ENCODE peak calls at places on chromosomes 7 and 10, in ten cellular contexts. H, X, T, I, Y, N, G, W, M and A are unnamed samples. For H3K4me1, the result is how much of the 10 kb centered on the place peaks cover.

GRCh38 chr7:99728615-99729014 is 6.4 kb downstream of the CYP3A7 start:
- DNase-seq in H (no peak), N (no peak), W (no peak), G (no peak), T (no peak), Y (no peak), M (no peak), X (no peak), I (no peak), A (no peak)

GRCh38 chr10:50991496-50992355 is 82.6 kb upstream of the PRKG1 start:
- DNase-seq in M (no peak), G (no peak), T (peak), I (peak), H (no peak), X (no peak), Y (no peak), W (no peak), N (no peak), A (peak)

GRCh38 chr7:71015260-71015900 is 116.6 kb upstream of the GALNT17 start:
- DNase-seq in H (no peak), M (no peak), G (no peak), W (no peak), N (no peak), X (no peak), Y (no peak), I (peak), T (peak), A (peak)

GRCh38 chr7:130844811-130845580 is 111.0 kb upstream of the KLF14 start:
- DNase-seq in I (no peak), H (no peak), G (no peak), W (no peak), T (no peak), Y (no peak), X (peak), N (no peak), M (no peak), A (no peak)

GRCh38 chr10:102669206-102670064 is 25.2 kb downstream of the TRIM8 start:
- DNase-seq in N (no peak), G (peak), H (no peak), I (peak), X (peak), M (no peak), W (peak), T (no peak), Y (no peak), A (peak)

GRCh38 chr10:61314273-61314672 is 138.9 kb downstream of the TMEM26 start:
- DNase-seq in T (no peak), I (no peak), M (no peak), N (no peak), Y (no peak), X (no peak), G (no peak), W (no peak), H (no peak), A (no peak)

GRCh38 chr10:119500796-119501195 is 41.7 kb downstream of the RGS10 start:
- DNase-seq in H (no peak), I (no peak), X (no peak), M (no peak), W (no peak), N (no peak), T (no peak), Y (no peak), G (no peak), A (no peak)

GRCh38 chr7:27579565-27579964 is 83.1 kb downstream of the HIBADH start:
- DNase-seq in G (no peak), I (no peak), H (no peak), Y (no peak), T (no peak), X (no peak), N (no peak), W (no peak), M (no peak), A (no peak)

GRCh38 chr7:151485006-151485732 is 34.5 kb downstream of the RHEB start:
- DNase-seq in N (no peak), Y (no peak), X (no peak), H (no peak), G (no peak), M (no peak), T (no peak), I (no peak), W (peak), A (no peak)

GRCh38 chr7:128932862-128933821 is 4.6 kb upstream of the IRF5 start:
- DNase-seq in W (no peak), I (peak), T (no peak), H (peak), N (no peak), X (no peak), G (no peak), Y (no peak), M (peak), A (peak)

GRCh38 chr7:140479739-140480084 is 407 bp upstream of the MKRN1 start:
- DNase-seq in T (no peak), X (no peak), Y (no peak), G (no peak), I (no peak), M (no peak), W (no peak), N (no peak), H (no peak), A (no peak)

GRCh38 chr7:103299660-103300059 is 2.4 kb downstream of the PMPCB start:
- DNase-seq in W (peak), Y (no peak), I (no peak), N (no peak), M (no peak), H (no peak), G (no peak), T (no peak), X (no peak), A (no peak)

DNA sequence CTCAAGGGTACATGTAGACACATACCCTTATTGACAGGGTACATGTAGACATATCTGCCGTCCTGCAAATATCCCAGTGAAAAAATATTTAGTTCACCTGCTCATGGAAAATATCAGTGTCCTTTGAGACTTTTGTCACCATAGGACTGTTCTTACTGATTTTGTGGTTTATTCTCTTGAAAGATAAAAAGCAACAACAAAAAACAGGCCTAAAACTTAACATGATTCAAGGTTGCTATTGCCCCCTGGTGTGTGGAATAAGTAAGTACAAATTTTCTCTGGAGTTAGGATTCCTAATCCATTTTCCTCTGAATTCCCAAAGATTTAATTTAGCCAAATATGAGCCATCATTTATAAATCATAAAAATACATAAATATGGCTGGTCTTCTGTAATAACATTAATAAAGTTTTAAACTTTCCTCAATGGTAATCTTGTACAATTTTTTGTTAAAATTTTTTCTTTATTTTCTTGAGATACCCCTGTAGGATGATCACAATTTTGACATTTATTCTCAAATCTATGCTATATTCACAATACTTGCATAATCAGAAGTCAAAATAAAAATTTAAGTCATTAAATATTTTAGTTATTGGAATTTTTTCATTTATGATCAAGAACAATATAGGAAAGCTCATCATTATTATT is 741.4 kb upstream of the POT1 start:
- DNase-seq in T (no peak), I (no peak), M (no peak), Y (no peak), X (no peak), G (no peak), N (no peak), W (peak), H (no peak), A (no peak)
- TF ChIP-seq EP300 in T (no peak), I (no peak), M (no peak), Y (no peak), X (no peak), G (no peak), N (no peak), W (no peak), H (no peak), A (no peak)

DNA sequence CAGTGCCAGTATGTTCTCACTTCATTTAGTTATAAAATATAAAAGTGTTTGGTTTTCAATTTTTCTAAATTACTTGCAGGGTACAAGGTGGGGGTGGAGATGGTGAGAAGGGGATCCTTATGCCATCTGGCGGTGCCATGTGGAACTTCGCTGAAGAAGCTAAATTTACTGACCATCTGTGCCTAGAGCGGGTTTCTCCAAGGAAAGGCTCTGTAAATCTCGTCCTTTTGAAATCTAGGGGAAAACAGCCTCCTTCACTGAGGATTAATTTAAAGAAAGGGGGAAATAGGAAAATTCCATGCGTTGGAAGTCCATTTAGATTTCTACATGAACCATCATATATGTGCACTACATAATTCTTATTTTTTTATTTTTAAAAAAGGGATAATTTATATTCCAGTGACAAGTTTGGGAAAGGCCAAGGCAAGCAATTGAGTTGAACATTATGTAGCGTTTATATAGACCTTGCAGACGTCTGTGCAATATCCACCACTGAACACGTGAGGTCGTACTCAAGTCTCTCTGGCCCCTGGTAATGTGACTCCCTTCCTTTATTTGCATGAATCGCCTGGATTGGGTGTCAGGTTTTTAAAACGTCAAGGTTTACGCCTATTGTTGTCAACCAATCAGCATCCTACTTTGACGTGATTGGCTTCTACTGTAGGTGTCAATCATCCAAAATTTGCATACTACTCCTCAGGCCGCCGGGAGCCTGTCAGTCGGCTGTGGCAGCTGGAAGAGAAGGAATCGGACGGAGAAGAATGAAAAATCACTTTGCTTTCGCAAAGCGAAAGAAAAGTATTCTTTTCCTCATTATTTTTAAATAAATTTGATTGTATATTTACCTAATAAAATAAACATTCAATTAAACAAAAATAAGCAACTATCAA is 297.1 kb upstream of the NFE2L3 start:
- DNase-seq in T (no peak), N (peak), X (peak), I (peak), W (peak), M (no peak), Y (peak), H (peak), G (no peak), A (peak)
- H3K4me1 ChIP-seq in T (under half), N (under half), X (under half), I (half or more), W (under half), M (under half), Y (under half), H (half or more), G (under half), A (half or more)

GRCh38 chr7:93964813-93965212 is 39.3 kb downstream of the BET1 start:
- DNase-seq in M (no peak), H (no peak), T (no peak), W (no peak), I (no peak), X (no peak), Y (no peak), N (no peak), G (no peak), A (no peak)
- TF ChIP-seq EP300 in M (no peak), H (no peak), T (no peak), W (no peak), I (no peak), X (no peak), Y (no peak), N (no peak), G (no peak), A (no peak)

DNA sequence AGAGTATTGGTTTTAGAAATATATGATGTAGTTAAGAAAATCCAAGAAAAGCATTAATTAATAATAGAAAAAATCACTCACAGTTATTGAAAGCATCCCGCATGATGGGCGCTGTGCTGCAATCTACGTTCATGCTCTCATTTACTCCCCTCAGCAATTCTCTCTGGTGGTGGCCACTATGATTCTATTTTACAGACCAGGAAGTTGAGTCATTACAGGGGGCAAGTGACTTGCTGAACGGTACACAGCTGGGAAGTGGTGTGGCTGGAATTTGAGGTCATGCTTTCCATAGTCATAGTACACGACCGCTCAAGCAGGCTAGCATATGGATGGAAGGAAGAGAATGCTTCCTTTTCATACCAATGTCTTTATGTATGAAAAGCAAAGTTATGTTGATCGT is 117.4 kb downstream of the TES start:
- DNase-seq in Y (no peak), I (no peak), X (no peak), G (no peak), T (no peak), M (no peak), H (no peak), W (peak), N (no peak), A (no peak)
- H3K4me1 ChIP-seq in Y (under half), I (under half), X (under half), G (under half), T (under half), M (under half), H (under half), W (under half), N (under half), A (under half)

GRCh38 chr10:7444576-7445226 is 33.9 kb upstream of the SFMBT2 start:
- DNase-seq in X (no peak), M (no peak), T (no peak), I (peak), W (no peak), G (no peak), N (no peak), H (no peak), Y (no peak), A (no peak)
- TF ChIP-seq EP300 in X (no peak), M (no peak), T (no peak), I (no peak), W (no peak), G (no peak), N (no peak), H (no peak), Y (no peak), A (no peak)

GRCh38 chr10:68138526-68138925 is 29.2 kb downstream of the MYPN start:
- DNase-seq in I (no peak), W (no peak), N (no peak), T (no peak), X (no peak), Y (no peak), M (no peak), G (no peak), H (no peak), A (no peak)

GRCh38 chr10:68133553-68133952 is 24.3 kb downstream of the MYPN start:
- DNase-seq in Y (no peak), I (no peak), W (no peak), G (peak), X (no peak), H (no peak), N (no peak), T (no peak), M (no peak), A (no peak)

GRCh38 chr10:68137174-68137573 is 27.9 kb downstream of the MYPN start:
- DNase-seq in M (no peak), N (no peak), X (no peak), T (no peak), H (no peak), G (no peak), I (no peak), W (no peak), Y (no peak), A (no peak)

GRCh38 chr10:68135362-68135761 is 26.1 kb downstream of the MYPN start:
- DNase-seq in W (no peak), Y (no peak), T (no peak), H (no peak), I (no peak), N (no peak), X (no peak), M (no peak), G (no peak), A (no peak)

GRCh38 chr10:68135922-68136718 is 26.8 kb downstream of the MYPN start:
- DNase-seq in W (no peak), N (no peak), I (no peak), M (no peak), Y (peak), G (no peak), T (no peak), X (peak), H (no peak), A (no peak)
- H3K4me1 ChIP-seq in W (under half), N (under half), I (under half), M (under half), Y (under half), G (under half), T (under half), X (under half), H (under half), A (under half)

GRCh38 chr7:143002856-143003255 is 24.1 kb downstream of the OR9A2 start:
- DNase-seq in I (peak), M (no peak), N (no peak), G (peak), X (no peak), H (no peak), Y (no peak), T (no peak), W (peak), A (no peak)

GRCh38 chr7:143000648-143001047 is 26.3 kb downstream of the OR9A2 start:
- DNase-seq in I (no peak), H (no peak), G (no peak), W (no peak), Y (no peak), T (no peak), X (no peak), M (no peak), N (no peak), A (no peak)

GRCh38 chr7:142999793-143000192 is 27.1 kb downstream of the OR9A2 start:
- DNase-seq in Y (no peak), X (no peak), W (no peak), T (no peak), I (no peak), G (no peak), N (no peak), H (no peak), M (no peak), A (no peak)

GRCh38 chr7:143003393-143004051 is 23.4 kb downstream of the OR9A2 start:
- DNase-seq in G (no peak), T (no peak), N (no peak), W (peak), Y (no peak), I (no peak), H (no peak), X (peak), M (peak), A (no peak)

GRCh38 chr7:143002106-143002505 is 24.8 kb downstream of the OR9A2 start:
- DNase-seq in Y (no peak), M (no peak), H (no peak), X (peak), T (no peak), I (no peak), W (peak), G (no peak), N (no peak), A (no peak)
- TF ChIP-seq EP300 in Y (no peak), M (no peak), H (no peak), X (no peak), T (no peak), I (no peak), W (no peak), G (no peak), N (no peak), A (no peak)